ENCODE peak calls at places on chromosomes 2 and 18, in eight cellular contexts. W is heart left ventricle; B is esophagus squamous epithelium; U is aorta; S is CD8-positive, alpha-beta memory T cell; K is sigmoid colon; H is GM12878; R is H7. N is an unnamed sample. For H3K36me3, the result is how much of the 10 kb centered on the place peaks cover.

GRCh38 chr2:145994910-145995309 is 1475.0 kb upstream of the ZEB2 start:
- DNase-seq in W (no peak), H (no peak), R (no peak), S (no peak), U (no peak), B (no peak), K (no peak), N (no peak)

GRCh38 chr2:229463941-229464340 is 192.9 kb upstream of the PID1 start:
- DNase-seq in W (no peak), B (no peak), R (no peak), U (no peak), K (no peak), S (no peak), H (no peak), N (no peak)

GRCh38 chr18:61606068-61606660 is 272.9 kb downstream of the CDH20 start:
- DNase-seq in B (no peak), H (no peak), S (no peak), U (peak), R (peak), K (no peak), W (peak), N (peak)

GRCh38 chr2:15142069-15142689 is 419.0 kb downstream of the NBAS start:
- DNase-seq in W (no peak), H (peak), B (peak), U (no peak), S (peak), K (no peak), R (no peak), N (no peak)

GRCh38 chr2:62578837-62579640 is 73.0 kb upstream of the TMEM17 start:
- DNase-seq in B (no peak), U (no peak), S (no peak), W (no peak), H (no peak), K (no peak), R (no peak), N (peak)

GRCh38 chr2:143581989-143582719 is 452.9 kb downstream of the ARHGAP15 start:
- DNase-seq in U (no peak), H (no peak), W (no peak), B (no peak), K (no peak), S (no peak), R (no peak), N (no peak)

GRCh38 chr18:8996771-8997432 is 105.6 kb upstream of the NDUFV2 start:
- DNase-seq in W (no peak), S (no peak), R (no peak), B (no peak), H (no peak), K (no peak), U (no peak), N (no peak)

GRCh38 chr2:237859533-237860272 is at the start of gene RAMP1:
- DNase-seq in U (no peak), B (no peak), W (peak), S (no peak), H (no peak), K (peak), R (peak), N (no peak)

GRCh38 chr2:214196260-214196659 is 214.6 kb upstream of the VWC2L start:
- DNase-seq in H (no peak), W (no peak), B (no peak), S (no peak), R (no peak), U (no peak), K (no peak), N (no peak)

GRCh38 chr2:61620244-61621159 is 82.3 kb upstream of the XPO1 start:
- DNase-seq in U (no peak), S (no peak), K (no peak), W (no peak), B (no peak), R (no peak), H (no peak), N (no peak)

GRCh38 chr2:127049927-127050802 is 56.8 kb downstream of the BIN1 start:
- DNase-seq in R (peak), H (no peak), S (peak), K (peak), U (peak), B (no peak), W (peak), N (peak)

GRCh38 chr2:139992078-139992477 is 1211.9 kb upstream of the NXPH2 start:
- DNase-seq in S (no peak), W (no peak), R (peak), U (no peak), B (no peak), K (no peak), H (no peak), N (no peak)

GRCh38 chr2:146317959-146318358 is 1526.9 kb upstream of the ACVR2A start:
- DNase-seq in S (no peak), R (no peak), H (no peak), U (no peak), B (no peak), K (no peak), W (no peak), N (no peak)

GRCh38 chr2:16165518-16166326 is 225.4 kb downstream of the MYCN start:
- DNase-seq in B (no peak), W (no peak), R (no peak), K (no peak), H (no peak), S (no peak), U (no peak), N (no peak)

GRCh38 chr2:152222975-152223638 is 47.5 kb upstream of the STAM2 start:
- DNase-seq in W (peak), U (peak), S (no peak), B (no peak), R (no peak), H (no peak), K (peak), N (peak)

DNA sequence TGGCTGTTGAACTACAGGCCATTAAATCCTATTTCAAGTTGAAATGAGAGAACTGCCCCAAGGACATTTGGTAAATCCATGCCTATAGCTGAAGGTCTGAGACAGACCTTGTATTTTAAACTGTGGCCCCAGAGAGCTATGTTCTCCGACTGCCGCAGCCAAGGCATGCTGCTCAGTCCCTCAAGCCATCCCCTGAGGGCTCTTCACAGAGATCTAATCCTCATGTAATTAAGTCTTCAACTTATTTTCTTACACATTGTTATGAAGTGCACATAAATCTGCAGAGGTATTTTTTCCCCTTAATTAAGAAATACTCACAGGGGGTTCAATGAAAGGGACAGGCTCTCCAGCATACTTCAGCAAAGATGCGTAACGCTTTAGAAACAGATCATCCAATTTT is 50.6 kb downstream of the ABCG8 start:
- DNase-seq in H (no peak), U (no peak), W (no peak), K (no peak), R (no peak), S (no peak), B (no peak), N (no peak)
- H3K36me3 ChIP-seq in H (under half), U (under half), W (half or more), K (half or more), R (under half), S (under half), B (under half), N (under half)

GRCh38 chr2:230821261-230821990 is 43.3 kb upstream of the ITM2C start:
- DNase-seq in U (no peak), H (no peak), B (no peak), W (no peak), R (no peak), S (no peak), K (no peak), N (no peak)

GRCh38 chr2:230812041-230812440 is 52.7 kb upstream of the ITM2C start:
- DNase-seq in S (no peak), U (no peak), H (no peak), K (no peak), W (no peak), B (no peak), R (no peak), N (no peak)

GRCh38 chr2:230819433-230819832 is 45.3 kb upstream of the ITM2C start:
- DNase-seq in U (no peak), W (no peak), B (no peak), K (no peak), R (no peak), H (no peak), S (no peak), N (no peak)

GRCh38 chr2:230814616-230815015 is 50.1 kb upstream of the ITM2C start:
- DNase-seq in K (no peak), H (no peak), U (no peak), B (no peak), R (peak), W (no peak), S (no peak), N (no peak)

GRCh38 chr2:230816735-230817134 is 48.0 kb upstream of the ITM2C start:
- DNase-seq in H (no peak), S (no peak), U (peak), B (no peak), R (no peak), W (peak), K (no peak), N (peak)
- H3K36me3 ChIP-seq in H (under half), S (under half), U (under half), B (under half), R (under half), W (half or more), K (half or more), N (under half)

GRCh38 chr2:37667704-37668103 is 3.7 kb downstream of the CDC42EP3 start:
- DNase-seq in U (no peak), S (no peak), B (no peak), K (no peak), H (no peak), W (no peak), R (no peak), N (no peak)
- H3K36me3 ChIP-seq in U (under half), S (under half), B (under half), K (under half), H (under half), W (under half), R (under half), N (half or more)

GRCh38 chr18:10546557-10547300 is 20.9 kb downstream of the NAPG start:
- DNase-seq in U (no peak), R (no peak), H (no peak), S (no peak), B (no peak), K (no peak), W (no peak), N (no peak)

GRCh38 chr18:10543277-10543676 is 17.4 kb downstream of the NAPG start:
- DNase-seq in R (no peak), B (no peak), S (no peak), U (no peak), H (no peak), K (no peak), W (no peak), N (no peak)

GRCh38 chr18:10544093-10544748 is 18.4 kb downstream of the NAPG start:
- DNase-seq in U (no peak), R (no peak), K (no peak), S (no peak), H (no peak), B (no peak), W (peak), N (no peak)
- H3K36me3 ChIP-seq in U (under half), R (under half), K (half or more), S (half or more), H (under half), B (under half), W (half or more), N (half or more)

N was measured in psoas muscle.